ENCODE peak calls at places on chromosomes 16 and 17, in seven cellular contexts. R is neural progenitor cell, O is PC-3, K is HCT116, B is MM.1S, H is GM23248, C is GM23338. L is an unnamed sample.
A peak's percentile ranks its signal among the peaks of the same experiment; 100 is the strongest.

GRCh38 chr17:29616300-29617048 is 6.2 kb downstream of the CORO6 start:
- DNase-seq in K (no peak), R (no peak), H (no peak), B (no peak), O (no peak), C (peak; percentile 36), L (no peak)

GRCh38 chr16:30004811-30005242 is 6.0 kb downstream of the DOC2A start:
- DNase-seq in R (no peak), H (no peak), B (no peak), O (no peak), C (no peak), K (no peak), L (no peak)

GRCh38 chr17:48427598-48427997 is 2.4 kb downstream of the SKAP1 start:
- DNase-seq in R (no peak), H (peak; percentile 4), K (no peak), O (peak; percentile 22), B (peak; percentile 41), C (no peak), L (no peak)

GRCh38 chr16:3150346-3151218 is 15.8 kb downstream of the ZNF213 start:
- DNase-seq in H (peak; percentile 99), K (peak; percentile 92), B (peak; percentile 98), R (peak; percentile 99), C (peak; percentile 98), O (peak; percentile 99), L (peak; percentile 99)

GRCh38 chr17:78745407-78746088 is 36.5 kb downstream of the CYTH1 start:
- DNase-seq in O (peak; percentile 65), B (peak; percentile 61), K (no peak), C (peak; percentile 80), H (peak; percentile 67), R (peak; percentile 56), L (peak; percentile 66)

GRCh38 chr17:4175921-4176802 is 33.2 kb downstream of the CYB5D2 start:
- DNase-seq in R (no peak), B (no peak), K (no peak), H (no peak), O (no peak), C (no peak), L (no peak)

GRCh38 chr17:79785900-79786810 is 8.2 kb downstream of the CBX2 start:
- DNase-seq in C (peak; percentile 43), R (no peak), K (no peak), O (no peak), H (no peak), B (no peak), L (no peak)

GRCh38 chr17:46764709-46765401 is 53.6 kb downstream of the WNT3 start:
- DNase-seq in H (peak; percentile 83), C (no peak), O (peak; percentile 98), R (no peak), B (no peak), K (no peak), L (no peak)

GRCh38 chr16:53429221-53429943 is 4.9 kb upstream of the RBL2 start:
- DNase-seq in B (no peak), C (no peak), R (no peak), K (no peak), H (peak; percentile 26), O (peak; percentile 55), L (peak; percentile 48)

GRCh38 chr16:2077696-2078095 is 29.9 kb downstream of the TSC2 start:
- DNase-seq in B (no peak), C (no peak), K (no peak), H (no peak), O (no peak), R (no peak), L (no peak)

GRCh38 chr16:72983728-72984350 is 64.1 kb downstream of the ZFHX3 start:
- DNase-seq in C (no peak), H (no peak), B (peak; percentile 8), O (no peak), K (no peak), R (no peak), L (no peak)

GRCh38 chr16:72987480-72987901 is 60.4 kb downstream of the ZFHX3 start:
- DNase-seq in C (no peak), H (no peak), B (no peak), O (peak; percentile 66), R (no peak), K (no peak), L (no peak)

GRCh38 chr16:72983241-72983640 is 64.7 kb downstream of the ZFHX3 start:
- DNase-seq in H (no peak), R (no peak), O (no peak), K (no peak), B (no peak), C (no peak), L (no peak)

GRCh38 chr16:72986011-72986410 is 61.9 kb downstream of the ZFHX3 start:
- DNase-seq in R (no peak), H (peak; percentile 33), O (no peak), B (no peak), C (no peak), K (no peak), L (no peak)

GRCh38 chr16:72985148-72985882 is 62.6 kb downstream of the ZFHX3 start:
- DNase-seq in K (no peak), O (no peak), R (no peak), C (no peak), H (peak; percentile 83), B (no peak), L (no peak)
- H3K4me1 ChIP-seq in K (peaks cover 14% of the 10 kb centered on the region), O (peaks cover 29% of the 10 kb centered on the region), R (peaks cover 13% of the 10 kb centered on the region), C (peaks cover 4% of the 10 kb centered on the region), H (peaks cover 30% of the 10 kb centered on the region), B (no peaks in the 10 kb centered on the region), L (peaks cover 33% of the 10 kb centered on the region)

DNA sequence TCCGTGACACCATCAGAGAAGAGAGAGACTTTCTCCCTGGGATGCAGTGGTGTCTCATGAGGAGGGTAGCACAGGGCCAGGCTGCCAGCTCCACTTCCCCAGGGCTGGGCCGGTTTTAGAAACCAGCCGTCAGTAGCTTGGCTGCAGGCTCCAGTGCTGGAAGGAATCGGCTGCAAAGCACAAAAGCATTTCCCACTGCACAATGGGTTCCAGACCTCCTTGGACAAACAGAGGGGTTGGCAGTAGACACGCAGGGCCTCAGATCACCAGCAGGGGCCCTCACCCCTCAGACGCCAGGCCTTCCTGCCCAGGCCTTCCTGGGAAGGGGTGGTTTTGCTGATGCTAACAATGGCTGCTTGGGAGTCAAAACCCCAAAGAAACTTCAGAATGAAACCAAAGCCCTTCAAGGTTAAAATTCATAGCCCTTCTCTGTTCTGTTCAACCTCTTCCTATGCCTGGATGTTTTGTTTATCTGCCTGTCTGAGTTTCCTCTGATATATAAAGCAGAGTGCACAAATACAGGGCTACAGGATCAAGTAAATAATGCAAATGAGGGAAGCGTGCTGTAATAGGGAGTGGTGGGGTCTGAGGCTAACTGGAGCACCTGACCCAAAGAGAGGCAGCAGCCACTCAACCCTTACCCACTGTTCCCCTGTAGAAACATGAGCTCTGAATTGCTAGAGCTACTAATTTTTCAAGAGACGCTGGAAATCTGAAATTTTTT is 26.2 kb downstream of the TEKT5 start:
- DNase-seq in H (peak; percentile 24), R (peak; percentile 76), O (peak; percentile 45), C (peak; percentile 81), K (no peak), B (peak; percentile 18), L (peak; percentile 27)
- TF ChIP-seq EZH2phosphoT487 in H (no peak), R (no peak), O (no peak), C (no peak), K (no peak), B (no peak), L (no peak)

GRCh38 chr16:87555647-87556046 is 46.7 kb upstream of the JPH3 start:
- DNase-seq in R (no peak), B (no peak), K (no peak), H (no peak), C (no peak), O (no peak), L (no peak)

GRCh38 chr16:87553174-87553573 is 49.1 kb upstream of the JPH3 start:
- DNase-seq in K (no peak), B (no peak), H (no peak), C (no peak), R (no peak), O (no peak), L (no peak)

GRCh38 chr16:87552772-87553171 is 49.5 kb upstream of the JPH3 start:
- DNase-seq in B (no peak), H (peak; percentile 39), K (no peak), O (peak; percentile 36), C (no peak), R (no peak), L (peak; percentile 56)

GRCh38 chr16:87556941-87557459 is 45.3 kb upstream of the JPH3 start:
- DNase-seq in K (no peak), O (no peak), B (no peak), R (no peak), H (peak; percentile 46), C (no peak), L (no peak)

DNA sequence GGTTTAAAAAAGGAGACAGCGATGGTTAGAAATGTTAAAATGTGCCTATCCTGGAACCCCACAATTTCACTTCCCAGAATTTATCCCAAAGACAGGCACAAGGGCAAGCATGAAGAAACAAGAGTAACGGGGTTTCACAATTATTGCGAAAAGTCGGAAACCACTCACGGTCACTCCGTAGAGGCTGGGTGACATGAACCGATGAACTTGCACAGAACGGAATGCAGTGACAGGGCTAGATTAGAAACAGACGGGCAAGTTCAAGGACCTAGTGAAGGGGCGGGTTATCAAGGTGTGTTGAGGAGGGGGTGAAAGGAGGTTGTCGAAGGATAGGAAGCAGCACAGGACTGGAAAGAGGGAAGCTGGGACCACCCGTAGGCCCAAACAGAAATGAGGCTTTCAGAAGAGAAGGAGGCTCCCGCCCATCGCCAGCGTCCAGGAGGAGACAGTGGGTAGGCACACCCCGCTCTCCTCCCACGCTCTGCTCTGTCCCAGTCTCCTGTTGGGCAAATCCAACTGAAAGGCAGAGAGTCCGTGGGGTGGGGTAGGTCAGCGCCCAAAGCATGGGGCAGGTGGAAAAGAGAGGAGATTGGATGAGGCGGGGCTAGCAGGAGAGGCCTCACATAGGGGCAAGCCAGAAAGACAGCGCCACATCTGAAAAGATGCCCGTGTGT is 47.4 kb upstream of the JPH3 start:
- DNase-seq in O (no peak), H (no peak), C (no peak), B (no peak), R (no peak), K (no peak), L (no peak)
- TF ChIP-seq EZH2 in O (no peak), H (no peak), C (no peak), B (no peak), R (no peak), K (no peak), L (no peak)

GRCh38 chr17:31225831-31226230 is 71.2 kb downstream of the OMG start:
- DNase-seq in B (no peak), H (no peak), K (no peak), O (no peak), C (no peak), R (no peak), L (no peak)

GRCh38 chr17:31226373-31226772 is 70.7 kb downstream of the OMG start:
- DNase-seq in K (no peak), O (no peak), H (no peak), R (no peak), C (no peak), B (no peak), L (no peak)

GRCh38 chr17:31224366-31224765 is 72.7 kb downstream of the OMG start:
- DNase-seq in B (no peak), H (no peak), C (no peak), R (no peak), K (no peak), O (no peak), L (no peak)

GRCh38 chr17:31231852-31232251 is 65.2 kb downstream of the OMG start:
- DNase-seq in B (no peak), R (no peak), O (no peak), C (no peak), H (no peak), K (no peak), L (no peak)

DNA sequence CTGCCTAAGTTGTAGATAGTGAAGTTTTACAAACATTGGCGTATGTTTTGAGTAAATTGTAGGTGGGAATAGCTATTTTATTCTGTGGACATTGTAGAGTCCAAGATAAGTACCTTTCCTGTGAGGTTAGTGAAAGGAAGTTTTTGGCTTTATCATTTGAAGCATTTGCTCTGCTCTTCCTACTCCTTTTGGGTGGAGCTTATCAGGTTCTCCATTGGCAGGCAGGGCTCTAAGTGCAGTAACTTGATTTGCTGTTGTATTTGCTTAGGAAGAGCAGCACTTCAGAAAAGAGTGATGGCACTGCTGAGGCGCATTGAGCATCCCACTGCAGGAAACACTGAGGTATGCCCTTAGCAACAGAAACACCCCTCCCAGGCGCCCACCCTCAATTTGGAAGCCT is 70.1 kb downstream of the OMG start:
- DNase-seq in H (no peak), R (no peak), K (no peak), C (no peak), O (no peak), B (no peak), L (no peak)
- H3K4me1 ChIP-seq in H (no peaks in the 10 kb centered on the region), R (no peaks in the 10 kb centered on the region), K (no peaks in the 10 kb centered on the region), C (no peaks in the 10 kb centered on the region), O (no peaks in the 10 kb centered on the region), B (no peaks in the 10 kb centered on the region), L (no peaks in the 10 kb centered on the region)